ENCODE peak calls at places on chromosome 11, in eight cellular contexts. G is A549; P is omental fat pad; I is activated naive CD8-positive, alpha-beta T cell treated with anti-CD3 and anti-CD28 coated beads for 36 hours; Y is activated T-cell treated with anti-CD3 and anti-CD28 coated beads, Interleukin-2, amount 50 U/mL, for 72 hours; F is activated naive CD4-positive, alpha-beta T cell; E is HEK293T; D is stimulated activated CD4-positive, alpha-beta T cell treated with anti-CD3 and anti-CD28 coated beads, Interleukin-15, amount 100 ng/mL, for 1 hour. A is an unnamed sample.

GRCh38 chr11:117231637-117232021 is 244 bp downstream of the PCSK7 start:
- DNase-seq in G (no peak), P (no peak), I (no peak), Y (no peak), F (no peak), E (no peak), D (no peak), A (no peak)

GRCh38 chr11:12008790-12009616 is 577 bp upstream of the DKK3 start:
- DNase-seq in G (peak), P (no peak), I (no peak), Y (peak), F (no peak), E (peak), D (no peak), A (no peak)

GRCh38 chr11:9566561-9567063 is 6.9 kb upstream of the WEE1 start:
- DNase-seq in G (no peak), P (no peak), I (no peak), Y (no peak), F (no peak), E (no peak), D (no peak), A (no peak)

GRCh38 chr11:80970016-80970516 is 1529.2 kb upstream of the TENM4 start:
- DNase-seq in G (no peak), P (no peak), I (no peak), Y (no peak), F (no peak), E (no peak), D (no peak), A (no peak)

GRCh38 chr11:95050595-95051202 is 1.5 kb downstream of the KDM4F start:
- DNase-seq in G (no peak), P (no peak), I (no peak), Y (no peak), F (no peak), E (no peak), D (no peak), A (no peak)

GRCh38 chr11:6067502-6067901 is 36.9 kb upstream of the OR56A1 start:
- DNase-seq in G (no peak), P (no peak), I (no peak), Y (no peak), F (no peak), E (no peak), D (no peak), A (no peak)

GRCh38 chr11:18235394-18235926 is 1.1 kb downstream of the SAA4 start:
- DNase-seq in G (no peak), P (no peak), I (no peak), Y (no peak), F (no peak), E (no peak), D (no peak), A (no peak)

GRCh38 chr11:45625611-45626010 is 39.8 kb downstream of the CHST1 start:
- DNase-seq in G (no peak), P (no peak), I (no peak), Y (no peak), F (no peak), E (no peak), D (no peak), A (no peak)

GRCh38 chr11:108734956-108735559 is 70.2 kb downstream of the DDX10 start:
- DNase-seq in G (peak), P (no peak), I (no peak), Y (no peak), F (no peak), E (no peak), D (no peak), A (no peak)

GRCh38 chr11:122101625-122102291 is 14.3 kb downstream of the BLID start:
- DNase-seq in G (no peak), P (peak), I (no peak), Y (no peak), F (no peak), E (peak), D (no peak), A (no peak)

GRCh38 chr11:46808804-46809431 is 37.2 kb downstream of the CKAP5 start:
- DNase-seq in G (peak), P (no peak), I (no peak), Y (no peak), F (no peak), E (peak), D (no peak), A (no peak)

GRCh38 chr11:42762348-42762747 is 549.4 kb upstream of the API5 start:
- DNase-seq in G (no peak), P (no peak), I (no peak), Y (no peak), F (no peak), E (no peak), D (no peak), A (no peak)

GRCh38 chr11:44305149-44305642 is 4.7 kb downstream of the ALX4 start:
- DNase-seq in G (no peak), P (no peak), I (no peak), Y (no peak), F (no peak), E (no peak), D (no peak), A (no peak)

GRCh38 chr11:12859872-12860657 is 149.1 kb upstream of the RASSF10 start:
- DNase-seq in G (no peak), P (no peak), I (no peak), Y (no peak), F (no peak), E (no peak), D (no peak), A (no peak)

GRCh38 chr11:110691961-110692360 is 20.3 kb downstream of the ARHGAP20 start:
- DNase-seq in G (no peak), P (no peak), I (no peak), Y (no peak), F (no peak), E (no peak), D (no peak), A (no peak)

GRCh38 chr11:1762537-1763302 is 1.0 kb downstream of the CTSD start:
- DNase-seq in G (peak), P (no peak), I (no peak), Y (no peak), F (no peak), E (no peak), D (no peak), A (peak)

GRCh38 chr11:2825886-2826678 is 59.5 kb downstream of the CDKN1C start:
- DNase-seq in G (no peak), P (peak), I (peak), Y (no peak), F (no peak), E (no peak), D (no peak), A (peak)

GRCh38 chr11:7251836-7252682 is at the start of gene SYT9:
- DNase-seq in G (peak), P (no peak), I (peak), Y (peak), F (no peak), E (peak), D (peak), A (no peak)

GRCh38 chr11:128174465-128175101 is 412.8 kb downstream of the ETS1 start:
- DNase-seq in G (peak), P (no peak), I (no peak), Y (no peak), F (no peak), E (no peak), D (no peak), A (no peak)

GRCh38 chr11:122085264-122085663 is 30.8 kb downstream of the BLID start:
- DNase-seq in G (no peak), P (no peak), I (no peak), Y (no peak), F (no peak), E (no peak), D (no peak), A (no peak)

GRCh38 chr11:66561975-66562248 is 6.5 kb downstream of the CTSF start:
- DNase-seq in G (no peak), P (no peak), I (no peak), Y (no peak), F (no peak), E (no peak), D (no peak), A (no peak)

GRCh38 chr11:36763187-36763586 is 165.2 kb upstream of the RAG2 start:
- DNase-seq in G (no peak), P (no peak), I (no peak), Y (no peak), F (no peak), E (no peak), D (no peak), A (no peak)

GRCh38 chr11:26331911-26332571 is at the start of gene ANO3:
- DNase-seq in G (peak), P (no peak), I (peak), Y (peak), F (no peak), E (peak), D (no peak), A (no peak)

GRCh38 chr11:10092426-10092825 is 201.6 kb downstream of the SBF2 start:
- DNase-seq in G (no peak), P (no peak), I (no peak), Y (no peak), F (no peak), E (no peak), D (no peak), A (no peak)

GRCh38 chr11:10303558-10304363 is 1.1 kb upstream of the ADM start:
- DNase-seq in G (peak), P (peak), I (no peak), Y (peak), F (no peak), E (no peak), D (no peak), A (no peak)

GRCh38 chr11:132911186-132911585 is 621.1 kb downstream of the OPCML start:
- DNase-seq in G (peak), P (no peak), I (no peak), Y (no peak), F (no peak), E (no peak), D (no peak), A (no peak)

GRCh38 chr11:117544431-117544830 is 216.8 kb downstream of the CEP164 start:
- DNase-seq in G (no peak), P (no peak), I (no peak), Y (no peak), F (no peak), E (no peak), D (no peak), A (no peak)

GRCh38 chr11:10026514-10026913 is 267.5 kb downstream of the SBF2 start:
- DNase-seq in G (no peak), P (no peak), I (no peak), Y (no peak), F (no peak), E (no peak), D (no peak), A (no peak)

GRCh38 chr11:11605821-11606450 is 15.9 kb downstream of the GALNT18 start:
- DNase-seq in G (no peak), P (no peak), I (no peak), Y (no peak), F (no peak), E (no peak), D (no peak), A (no peak)

GRCh38 chr11:16815047-16815767 is 76.8 kb downstream of the C11orf58 start:
- DNase-seq in G (no peak), P (no peak), I (no peak), Y (no peak), F (no peak), E (no peak), D (no peak), A (no peak)

GRCh38 chr11:11243790-11244469 is 109.1 kb downstream of the CSNK2A3 start:
- DNase-seq in G (no peak), P (no peak), I (peak), Y (peak), F (no peak), E (peak), D (no peak), A (no peak)

GRCh38 chr11:76523147-76523546 is 78.3 kb downstream of the EMSY start:
- DNase-seq in G (no peak), P (no peak), I (no peak), Y (no peak), F (no peak), E (peak), D (no peak), A (no peak)

GRCh38 chr11:69531071-69531716 is 49.7 kb downstream of the LINC01488 start:
- DNase-seq in G (no peak), P (no peak), I (no peak), Y (no peak), F (no peak), E (no peak), D (no peak), A (peak)

GRCh38 chr11:74932169-74932568 is 16.7 kb downstream of the XRRA1 start:
- DNase-seq in G (no peak), P (no peak), I (peak), Y (peak), F (no peak), E (no peak), D (no peak), A (no peak)

GRCh38 chr11:13183094-13183825 is 94.3 kb upstream of the BMAL1 start:
- DNase-seq in G (peak), P (no peak), I (no peak), Y (no peak), F (no peak), E (peak), D (no peak), A (no peak)

GRCh38 chr11:108559340-108559739 is 34.2 kb downstream of the EXPH5 start:
- DNase-seq in G (no peak), P (no peak), I (no peak), Y (no peak), F (no peak), E (no peak), D (no peak), A (no peak)

GRCh38 chr11:69540118-69541000 is 58.9 kb downstream of the LINC01488 start:
- DNase-seq in G (no peak), P (no peak), I (no peak), Y (no peak), F (no peak), E (no peak), D (no peak), A (no peak)

GRCh38 chr11:12156301-12157140 is 46.1 kb downstream of the MICAL2 start:
- DNase-seq in G (no peak), P (no peak), I (no peak), Y (no peak), F (no peak), E (no peak), D (no peak), A (no peak)

A was measured in breast epithelium.